ENCODE peak calls at places on chromosomes 4 and X, in four cellular contexts. I is HCT116, A is K562, P is HepG2. H is an unnamed sample.

GRCh38 chr4:165982934-165983333 is 109.9 kb downstream of the TLL1 start:
- DNase-seq in I (no peak), P (peak), A (no peak), H (no peak)

GRCh38 chr4:19807505-19807904 is 444.2 kb upstream of the SLIT2 start:
- DNase-seq in A (no peak), P (no peak), I (no peak), H (no peak)

GRCh38 chrX:11472879-11473278 is 179.7 kb downstream of the AMELX start:
- DNase-seq in P (no peak), I (no peak), A (no peak), H (no peak)

GRCh38 chrX:64204252-64204651 is 1.3 kb downstream of the AMER1 start:
- DNase-seq in I (no peak), P (peak), A (no peak), H (no peak)

GRCh38 chr4:119833611-119834010 is 205.0 kb upstream of the PDE5A start:
- DNase-seq in I (no peak), A (no peak), P (no peak), H (no peak)

GRCh38 chr4:182680196-182680771 is 236.9 kb downstream of the DCTD start:
- DNase-seq in I (no peak), A (no peak), P (no peak), H (no peak)

GRCh38 chr4:150769235-150769634 is 187.3 kb downstream of the MAB21L2 start:
- DNase-seq in P (peak), I (peak), A (peak), H (peak)

GRCh38 chr4:85445058-85445639 is 29.8 kb upstream of the ARHGAP24 start:
- DNase-seq in A (no peak), I (no peak), P (no peak), H (no peak)

GRCh38 chr4:106366026-106366425 is 2.6 kb downstream of the GIMD1 start:
- DNase-seq in A (no peak), P (peak), I (no peak), H (no peak)

GRCh38 chr4:7806080-7806630 is 133.5 kb downstream of the AFAP1 start:
- DNase-seq in A (no peak), I (no peak), P (peak), H (no peak)

GRCh38 chr4:152045781-152046571 is 285.2 kb upstream of the GATB start:
- DNase-seq in A (peak), I (peak), P (peak), H (no peak)

GRCh38 chrX:143027262-143027661 is 1.5 kb downstream of the SPANXN4 start:
- DNase-seq in P (no peak), A (no peak), I (no peak), H (no peak)

GRCh38 chrX:118679290-118679689 is 48.1 kb upstream of the IL13RA1 start:
- DNase-seq in I (no peak), P (no peak), A (no peak), H (no peak)

GRCh38 chr4:155025762-155026457 is 182.5 kb upstream of the NPY2R start:
- DNase-seq in A (peak), I (peak), P (peak), H (no peak)

GRCh38 chrX:85024562-85024961 is 20.9 kb downstream of the APOOL start:
- DNase-seq in I (no peak), A (no peak), P (no peak), H (no peak)

GRCh38 chrX:129695535-129695934 is 40.8 kb upstream of the APLN start:
- DNase-seq in A (no peak), P (no peak), I (no peak), H (no peak)

GRCh38 chr4:801436-802124 is 24.3 kb downstream of the CPLX1 start:
- DNase-seq in P (no peak), A (no peak), I (no peak), H (no peak)

GRCh38 chr4:67006791-67007190 is 538.5 kb downstream of the CENPC start:
- DNase-seq in A (no peak), I (no peak), P (no peak), H (no peak)

GRCh38 chrX:134926864-134927263 is 63.9 kb upstream of the SMIM10 start:
- DNase-seq in P (no peak), A (no peak), I (no peak), H (no peak)

GRCh38 chrX:71958281-71958675 is 47.6 kb downstream of the NHSL2 start:
- DNase-seq in P (no peak), I (no peak), A (no peak), H (no peak)

GRCh38 chr4:124804041-124804440 is 91.5 kb upstream of the ANKRD50 start:
- DNase-seq in P (no peak), I (no peak), A (no peak), H (no peak)

GRCh38 chrX:37995428-37995827 is 10.9 kb upstream of the SYTL5 start:
- DNase-seq in P (peak), A (no peak), I (no peak), H (no peak)

GRCh38 chr4:105631818-105632400 is 76.6 kb downstream of the INTS12 start:
- DNase-seq in A (no peak), P (no peak), I (no peak), H (no peak)

GRCh38 chr4:148430847-148431246 is 11.4 kb downstream of the NR3C2 start:
- DNase-seq in I (no peak), P (no peak), A (no peak), H (no peak)

DNA sequence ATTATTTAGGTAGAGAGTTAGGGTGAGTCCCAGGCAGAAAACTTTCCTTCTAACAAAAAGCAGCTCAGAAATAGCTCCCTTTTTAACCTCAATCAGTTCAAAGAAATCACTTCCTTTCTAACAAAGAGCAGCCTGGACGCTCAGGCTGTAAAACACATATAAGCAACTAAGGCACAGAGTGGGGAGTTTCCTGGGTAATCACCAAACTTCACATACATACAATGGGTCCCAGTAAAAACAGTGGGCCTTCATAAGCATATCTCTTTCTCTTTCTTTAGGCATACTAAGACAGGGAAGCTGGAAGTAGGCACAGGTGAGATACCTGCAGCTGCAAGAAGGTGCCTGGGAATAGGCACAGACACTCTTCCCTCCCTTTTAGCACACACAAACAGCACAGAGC is 4.9 kb upstream of the NAF1 start:
- DNase-seq in A (no peak), I (no peak), P (no peak), H (no peak)
- TF ChIP-seq TCF7L2 in A (no peak), I (no peak), P (no peak), H (no peak)

DNA sequence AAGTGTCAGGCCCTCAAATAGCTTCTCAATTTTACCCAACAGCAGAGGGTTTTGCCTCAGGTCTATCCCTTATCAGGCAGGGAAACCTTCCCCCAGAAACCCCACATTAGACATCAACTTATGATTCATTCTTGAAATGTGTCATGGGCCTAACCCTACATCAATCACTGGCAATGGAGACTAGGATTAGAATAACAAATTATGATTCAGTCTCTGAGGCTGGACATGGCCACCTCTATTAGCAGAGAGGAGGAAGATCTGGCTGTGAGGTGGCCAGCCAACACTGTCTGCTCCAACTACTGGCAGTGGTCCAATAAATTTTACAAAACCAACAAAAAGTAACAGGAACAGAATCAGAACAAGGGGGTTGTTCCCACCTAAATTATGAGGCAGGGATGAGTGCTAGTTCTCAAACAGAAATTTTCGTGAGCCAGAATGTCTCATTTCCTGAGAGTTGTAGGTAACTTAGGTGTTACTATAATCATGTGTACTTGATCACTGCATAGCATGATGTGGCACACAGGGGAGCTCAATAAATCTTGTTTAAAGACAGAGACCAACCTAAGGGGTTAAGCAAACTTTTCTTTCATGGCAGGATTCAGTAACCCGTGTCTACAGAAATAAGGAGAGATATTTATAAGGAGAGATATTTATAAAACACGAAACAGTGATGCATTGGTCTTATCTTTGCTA is 126.8 kb downstream of the NFKB1 start:
- DNase-seq in A (peak), P (no peak), I (peak), H (no peak)
- TF ChIP-seq SIN3A in A (no peak), P (no peak), I (no peak), H (no peak)

DNA sequence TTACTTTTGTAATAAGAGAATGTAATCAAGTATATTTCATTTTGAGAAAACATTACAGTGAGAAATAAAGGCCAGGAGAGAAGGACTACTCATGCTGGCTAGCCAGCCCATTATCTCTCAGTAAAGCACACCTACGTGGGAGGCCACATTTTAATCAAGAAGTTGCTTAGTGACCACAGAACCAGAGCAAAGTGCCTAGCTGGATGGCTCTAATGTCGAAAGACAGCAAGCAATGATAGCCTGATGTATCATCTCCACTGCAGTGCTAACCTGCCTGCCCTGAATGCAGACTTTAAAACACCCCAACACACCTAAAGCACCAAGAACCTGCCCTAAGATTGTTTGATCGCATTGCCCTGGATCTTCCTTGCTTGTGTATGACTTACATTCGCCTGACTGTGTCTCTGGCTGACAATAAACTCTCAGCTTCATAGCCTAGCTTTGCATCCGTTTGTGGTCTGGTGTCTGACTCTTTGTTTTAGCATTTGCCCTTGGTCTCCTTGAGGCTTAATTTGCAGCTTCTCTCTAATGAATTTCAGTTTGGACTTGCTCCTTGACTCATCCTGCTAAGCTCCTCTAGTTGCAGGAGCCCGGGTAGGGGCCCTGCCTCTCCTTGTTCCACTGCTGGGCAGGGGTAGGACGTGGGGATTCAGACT is 31.4 kb upstream of the SOWAHD start:
- DNase-seq in P (no peak), I (no peak), A (no peak), H (no peak)
- TF ChIP-seq TCF7L2 in P (no peak), I (no peak), A (no peak), H (no peak)

GRCh38 chr4:99002274-99002673 is 6.8 kb downstream of the METAP1 start:
- DNase-seq in A (no peak), I (no peak), P (no peak), H (no peak)
- TF ChIP-seq SIN3A in A (no peak), I (no peak), P (no peak), H (no peak)

GRCh38 chr4:101393256-101393655 is 45.9 kb upstream of the PPP3CA start:
- DNase-seq in A (no peak), P (peak), I (peak), H (no peak)
- TF ChIP-seq TCF7L2 in A (no peak), P (no peak), I (peak), H (no peak)

H was measured in Panc1.